ENCODE peak calls at places on chromosomes 11 and 22, in nine cellular contexts. E is endothelial cell of umbilical vein, D is vagina, B is heart left ventricle, Y is thyroid gland, O is upper lobe of left lung, V is H1, A is ovary, Q is testis. R is an unnamed sample. For H3K27me3, the result is how much of the 10 kb centered on the place peaks cover.

GRCh38 chr22:23070418-23071162 is at the start of gene GNAZ:
- DNase-seq in D (no peak), E (no peak), B (peak), V (peak), Q (no peak), O (peak), A (peak), Y (peak), R (no peak)

GRCh38 chr11:74162688-74163467 is 7.9 kb downstream of the C2CD3 start:
- DNase-seq in E (no peak), O (no peak), Y (peak), D (no peak), B (no peak), Q (no peak), V (no peak), A (no peak), R (no peak)

GRCh38 chr11:80718611-80719291 is 1277.9 kb upstream of the TENM4 start:
- DNase-seq in A (no peak), O (no peak), B (no peak), D (no peak), Y (no peak), Q (no peak), V (no peak), E (no peak), R (no peak)

GRCh38 chr11:133902506-133902905 is 54.3 kb downstream of the IGSF9B start:
- DNase-seq in Q (no peak), O (no peak), B (no peak), Y (no peak), V (no peak), D (no peak), A (no peak), E (no peak), R (no peak)

GRCh38 chr11:22177186-22177585 is 15.7 kb upstream of the ANO5 start:
- DNase-seq in B (no peak), V (no peak), Y (no peak), D (no peak), E (no peak), O (no peak), A (no peak), Q (no peak), R (no peak)

GRCh38 chr11:15006139-15006759 is 34.1 kb upstream of the CALCA start:
- DNase-seq in B (no peak), D (no peak), E (peak), A (no peak), O (no peak), Y (no peak), Q (no peak), V (no peak), R (no peak)

GRCh38 chr11:23021287-23021863 is 161.1 kb upstream of the CCDC179 start:
- DNase-seq in B (no peak), A (no peak), D (no peak), V (no peak), Q (peak), Y (peak), O (no peak), E (peak), R (no peak)

GRCh38 chr22:48902983-48903650 is 924.6 kb downstream of the BRD1 start:
- DNase-seq in B (no peak), Y (no peak), V (no peak), Q (no peak), A (no peak), E (no peak), O (no peak), D (no peak), R (no peak)

GRCh38 chr11:36465449-36466163 is 44.5 kb downstream of the TRAF6 start:
- DNase-seq in B (no peak), A (no peak), D (no peak), V (no peak), Y (no peak), E (no peak), O (no peak), Q (no peak), R (no peak)

GRCh38 chr11:45817191-45817590 is 12.2 kb downstream of the SLC35C1 start:
- DNase-seq in V (no peak), B (no peak), O (no peak), E (no peak), Y (no peak), Q (no peak), D (no peak), A (no peak), R (no peak)

GRCh38 chr11:124222407-124222806 is 18.5 kb upstream of the OR8G1 start:
- DNase-seq in E (no peak), Q (no peak), O (no peak), B (no peak), V (no peak), A (no peak), D (no peak), Y (no peak), R (no peak)

GRCh38 chr22:31628969-31629723 is 32.9 kb downstream of the PISD start:
- DNase-seq in Y (no peak), E (no peak), D (no peak), Q (no peak), V (no peak), B (no peak), O (no peak), A (no peak), R (no peak)

GRCh38 chr22:49856766-49857618 is 3.3 kb downstream of the ZBED4 start:
- DNase-seq in D (no peak), E (no peak), V (no peak), Q (no peak), O (no peak), Y (no peak), B (no peak), A (no peak), R (no peak)

GRCh38 chr22:30667486-30668305 is at the start of gene DUSP18:
- DNase-seq in D (no peak), E (peak), Y (peak), O (peak), A (peak), Q (peak), V (peak), B (peak), R (peak)

GRCh38 chr22:37210041-37210803 is 2.1 kb downstream of the SSTR3 start:
- DNase-seq in A (peak), Y (no peak), E (no peak), B (no peak), D (no peak), Q (no peak), O (no peak), V (no peak), R (no peak)

GRCh38 chr22:19877626-19878339 is 23.1 kb upstream of the GNB1L start:
- DNase-seq in Q (no peak), D (no peak), V (peak), B (no peak), Y (peak), E (no peak), O (peak), A (peak), R (no peak)

GRCh38 chr11:130096823-130097222 is 27.1 kb downstream of the APLP2 start:
- DNase-seq in O (no peak), A (no peak), E (peak), D (no peak), Y (no peak), B (no peak), V (no peak), Q (no peak), R (no peak)

GRCh38 chr22:19641254-19641982 is 72.9 kb upstream of the SEPTIN5 start:
- DNase-seq in Y (peak), V (peak), E (peak), Q (peak), A (no peak), O (no peak), B (no peak), D (no peak), R (no peak)

DNA sequence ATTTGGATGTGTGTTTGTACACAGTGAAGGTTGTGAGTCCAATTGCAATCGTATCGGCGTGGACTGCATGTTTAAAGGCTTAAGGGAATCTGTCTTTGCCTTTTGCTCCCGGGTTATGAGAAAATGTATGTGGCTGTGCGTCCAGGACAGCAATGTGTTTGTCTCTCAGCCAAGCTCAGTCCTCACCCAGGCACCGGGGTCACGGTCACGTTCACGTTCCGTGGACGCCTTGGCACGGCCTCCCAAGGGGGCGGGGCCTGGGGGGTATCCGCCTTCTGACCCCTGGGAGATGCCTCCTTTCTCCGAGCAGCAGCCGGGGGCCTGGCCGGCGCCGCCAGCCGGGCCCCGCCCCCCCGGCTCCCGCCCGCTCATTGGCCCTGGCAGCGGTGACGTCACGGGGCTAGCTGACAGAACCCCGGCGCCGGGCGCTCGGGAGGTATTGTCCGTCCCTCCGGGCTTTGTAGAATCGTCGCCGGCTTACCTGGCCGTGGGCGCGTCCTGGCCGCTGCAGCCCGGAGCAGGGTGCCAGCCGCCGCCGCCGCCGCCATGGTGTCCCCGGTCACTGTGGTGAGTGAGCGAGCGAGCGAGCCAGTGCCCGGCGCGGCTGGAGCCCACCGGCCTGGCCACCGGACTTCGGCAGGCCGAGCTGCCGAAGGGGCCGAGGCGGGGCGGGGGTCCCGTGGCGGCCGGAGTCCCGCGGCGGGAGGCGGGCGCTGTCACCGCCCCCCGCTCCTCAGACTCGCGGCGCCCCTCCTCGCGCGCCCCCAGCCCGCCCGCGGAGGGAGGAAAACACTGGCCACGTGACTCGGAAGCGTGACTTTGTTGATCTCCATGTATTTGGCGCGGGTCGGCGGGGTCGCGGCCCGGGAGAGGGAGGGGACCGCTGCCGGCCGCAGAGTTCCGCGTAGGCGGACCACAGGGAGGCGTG is at the start of gene TMEM86A:
- DNase-seq in V (peak), Y (peak), D (no peak), Q (peak), E (peak), B (peak), A (peak), O (peak), R (peak)
- TF ChIP-seq POLR2A in V (peak), Y (peak), D (no peak), Q (peak), E (peak), B (peak), A (peak), O (no peak), R (no peak)

GRCh38 chr11:95371147-95371546 is 140.1 kb upstream of the SESN3 start:
- DNase-seq in O (no peak), E (no peak), Y (no peak), A (no peak), V (no peak), D (no peak), Q (no peak), B (no peak), R (no peak)
- H3K27me3 ChIP-seq in O (under half), E (under half), Y (under half), A (under half), V (under half), D (under half), Q (under half), B (under half), R (under half)

DNA sequence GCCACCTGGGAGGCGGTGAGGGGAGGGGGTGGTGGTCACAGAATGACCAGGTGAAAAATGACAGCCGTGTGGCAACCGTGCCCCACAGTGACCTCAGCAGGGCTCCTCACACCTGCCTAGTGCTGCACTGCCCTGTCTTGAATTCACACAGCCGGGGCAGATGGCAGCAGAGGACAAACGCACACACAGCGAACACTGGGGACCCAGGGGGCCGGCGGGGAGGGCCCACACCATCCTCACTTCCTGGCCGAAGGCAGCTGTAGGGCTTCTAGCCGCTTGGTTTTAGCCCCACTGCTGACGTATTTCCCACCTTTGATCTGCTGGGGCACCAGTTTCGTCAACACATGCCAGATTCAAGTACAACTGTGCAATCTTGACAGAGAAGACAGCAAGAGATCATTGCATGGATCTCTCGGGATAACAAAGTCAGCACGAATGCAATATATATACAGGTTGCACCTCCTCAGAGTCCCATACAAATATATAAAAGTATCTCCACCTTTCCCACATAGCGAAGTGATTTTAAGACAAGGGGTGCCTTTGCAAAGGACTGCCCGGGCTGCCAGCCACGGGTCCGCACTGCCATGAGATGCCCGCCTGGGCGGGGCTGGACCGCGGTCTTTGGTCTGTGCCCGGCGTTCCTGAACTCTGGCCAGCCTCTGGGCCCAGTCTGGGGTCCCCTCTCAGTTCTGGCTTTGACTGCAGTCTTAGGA is 26.9 kb downstream of the TRMU start:
- DNase-seq in V (no peak), Y (no peak), A (peak), D (no peak), Q (no peak), O (peak), B (no peak), E (no peak), R (no peak)
- TF ChIP-seq POLR2A in V (no peak), Y (no peak), A (no peak), D (no peak), Q (no peak), O (no peak), B (no peak), E (no peak), R (no peak)

GRCh38 chr11:117701781-117702180 is 95.2 kb downstream of the DSCAML1 start:
- DNase-seq in V (no peak), O (no peak), A (no peak), B (peak), Q (no peak), E (no peak), D (no peak), Y (no peak), R (no peak)

GRCh38 chr11:117704416-117705150 is 92.4 kb downstream of the DSCAML1 start:
- DNase-seq in A (no peak), Y (no peak), Q (no peak), O (no peak), V (no peak), B (peak), E (no peak), D (no peak), R (no peak)

GRCh38 chr11:117700551-117700950 is 96.5 kb downstream of the DSCAML1 start:
- DNase-seq in Q (no peak), D (no peak), V (no peak), E (no peak), Y (no peak), B (peak), A (no peak), O (no peak), R (no peak)

GRCh38 chr11:117705866-117706265 is 91.2 kb downstream of the DSCAML1 start:
- DNase-seq in D (no peak), Q (no peak), B (no peak), O (no peak), Y (no peak), E (no peak), V (no peak), A (no peak), R (no peak)

GRCh38 chr11:117703209-117703608 is 93.8 kb downstream of the DSCAML1 start:
- DNase-seq in A (no peak), Y (no peak), V (no peak), Q (no peak), B (peak), D (no peak), E (no peak), O (no peak), R (no peak)
- H3K27me3 ChIP-seq in A (under half), Y (under half), V (under half), Q (under half), B (under half), D (under half), E (under half), O (under half), R (under half)

GRCh38 chr22:43925433-43926348 is 2.1 kb downstream of the PNPLA3 start:
- DNase-seq in B (no peak), O (no peak), E (no peak), A (no peak), V (peak), Q (no peak), D (no peak), Y (no peak), R (no peak)
- TF ChIP-seq POLR2A in B (no peak), O (no peak), E (no peak), A (no peak), V (peak), Q (no peak), D (no peak), Y (no peak), R (no peak)

GRCh38 chr11:120643254-120643653 is 131.7 kb downstream of the GRIK4 start:
- DNase-seq in Q (no peak), V (no peak), O (no peak), E (no peak), Y (no peak), D (no peak), A (no peak), B (no peak), R (no peak)
- H3K27me3 ChIP-seq in Q (under half), V (half or more), O (under half), E (under half), Y (under half), D (under half), A (under half), B (under half), R (under half)

DNA sequence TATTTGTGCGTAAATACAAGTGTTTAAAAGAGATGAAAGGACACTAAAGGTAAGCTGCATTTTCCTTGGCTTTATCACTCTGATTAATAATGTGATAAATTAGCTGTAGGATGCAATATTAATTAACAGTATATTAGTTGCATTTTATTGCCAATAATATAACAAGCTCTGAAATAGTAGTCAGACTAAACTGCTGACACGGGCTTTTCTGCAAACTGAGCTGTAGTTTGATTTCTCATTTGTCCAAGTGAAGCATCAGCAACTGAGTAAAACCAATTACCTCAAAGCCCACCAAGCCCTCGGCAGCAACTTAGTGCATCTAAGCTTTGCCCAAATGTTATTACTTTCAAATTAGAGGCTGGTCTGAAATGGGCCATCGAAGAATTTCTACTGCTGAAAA is 33.5 kb downstream of the ARL14EP start:
- DNase-seq in V (no peak), O (no peak), A (no peak), E (no peak), Y (no peak), B (no peak), D (no peak), Q (no peak), R (no peak)
- TF ChIP-seq POLR2A in V (no peak), O (no peak), A (no peak), E (no peak), Y (no peak), B (no peak), D (no peak), Q (no peak), R (no peak)

GRCh38 chr11:19209617-19210016 is 7.8 kb upstream of the CSRP3 start:
- DNase-seq in O (no peak), A (no peak), D (no peak), Y (no peak), Q (no peak), V (no peak), E (no peak), B (no peak), R (no peak)
- H3K27me3 ChIP-seq in O (under half), A (under half), D (under half), Y (under half), Q (under half), V (under half), E (under half), B (under half), R (under half)